ENCODE peak calls at places on chromosomes 6 and 20, in eight cellular contexts. One of them, this sample, is unnamed.

GRCh38 chr20:43444107-43444506 is 13.6 kb upstream of the SRSF6 start:
- DNase-seq in mucosa of descending colon: no peak
- DNase-seq in endothelial cell: no peak
- DNase-seq in cardiac fibroblast: no peak
- DNase-seq in GM13976: no peak
- DNase-seq in H1: no peak
- DNase-seq in MCF 10A: no peak
- DNase-seq in WTC11: no peak
- DNase-seq in this sample: no peak

GRCh38 chr6:116572162-116572561 is 858 bp downstream of the RWDD1 start:
- DNase-seq in mucosa of descending colon: peak
- DNase-seq in endothelial cell: no peak
- DNase-seq in cardiac fibroblast: peak
- DNase-seq in GM13976: no peak
- DNase-seq in H1: no peak
- DNase-seq in MCF 10A: peak
- DNase-seq in WTC11: no peak
- DNase-seq in this sample: no peak

GRCh38 chr6:108570518-108570917 is 9.8 kb downstream of the FOXO3 start:
- DNase-seq in mucosa of descending colon: no peak
- DNase-seq in endothelial cell: no peak
- DNase-seq in cardiac fibroblast: peak
- DNase-seq in GM13976: no peak
- DNase-seq in H1: no peak
- DNase-seq in MCF 10A: no peak
- DNase-seq in WTC11: no peak
- DNase-seq in this sample: no peak

GRCh38 chr20:3766832-3767433 is 620 bp downstream of the ADISSP start:
- DNase-seq in mucosa of descending colon: no peak
- DNase-seq in endothelial cell: no peak
- DNase-seq in cardiac fibroblast: no peak
- DNase-seq in GM13976: no peak
- DNase-seq in H1: no peak
- DNase-seq in MCF 10A: no peak
- DNase-seq in WTC11: no peak
- DNase-seq in this sample: no peak

GRCh38 chr20:362271-363254 is 15.7 kb downstream of the NRSN2 start:
- DNase-seq in mucosa of descending colon: peak
- DNase-seq in endothelial cell: no peak
- DNase-seq in cardiac fibroblast: peak
- DNase-seq in GM13976: peak
- DNase-seq in H1: no peak
- DNase-seq in MCF 10A: peak
- DNase-seq in WTC11: peak
- DNase-seq in this sample: no peak

GRCh38 chr6:95228636-95229035 is 348.7 kb upstream of the MANEA start:
- DNase-seq in mucosa of descending colon: no peak
- DNase-seq in endothelial cell: no peak
- DNase-seq in cardiac fibroblast: no peak
- DNase-seq in GM13976: no peak
- DNase-seq in H1: no peak
- DNase-seq in MCF 10A: no peak
- DNase-seq in WTC11: no peak
- DNase-seq in this sample: no peak

GRCh38 chr20:64001607-64002011 is 20.7 kb downstream of the PRPF6 start:
- DNase-seq in mucosa of descending colon: no peak
- DNase-seq in endothelial cell: no peak
- DNase-seq in cardiac fibroblast: no peak
- DNase-seq in GM13976: no peak
- DNase-seq in H1: no peak
- DNase-seq in MCF 10A: peak
- DNase-seq in WTC11: no peak
- DNase-seq in this sample: no peak

GRCh38 chr6:119423996-119424395 is 74.4 kb upstream of the MAN1A1 start:
- DNase-seq in mucosa of descending colon: no peak
- DNase-seq in endothelial cell: no peak
- DNase-seq in cardiac fibroblast: no peak
- DNase-seq in GM13976: no peak
- DNase-seq in H1: no peak
- DNase-seq in MCF 10A: no peak
- DNase-seq in WTC11: no peak
- DNase-seq in this sample: no peak

GRCh38 chr6:56906752-56907151 is 48.2 kb upstream of the BEND6 start:
- DNase-seq in mucosa of descending colon: no peak
- DNase-seq in endothelial cell: no peak
- DNase-seq in cardiac fibroblast: peak
- DNase-seq in GM13976: no peak
- DNase-seq in H1: no peak
- DNase-seq in MCF 10A: no peak
- DNase-seq in WTC11: no peak
- DNase-seq in this sample: no peak

GRCh38 chr6:35070111-35070510 is 71.0 kb downstream of the TCP11 start:
- DNase-seq in mucosa of descending colon: no peak
- DNase-seq in endothelial cell: no peak
- DNase-seq in cardiac fibroblast: no peak
- DNase-seq in GM13976: no peak
- DNase-seq in H1: no peak
- DNase-seq in MCF 10A: no peak
- DNase-seq in WTC11: no peak
- DNase-seq in this sample: no peak

GRCh38 chr6:111200823-111201134 is 113.5 kb downstream of the SLC16A10 start:
- DNase-seq in mucosa of descending colon: no peak
- DNase-seq in endothelial cell: no peak
- DNase-seq in cardiac fibroblast: no peak
- DNase-seq in GM13976: no peak
- DNase-seq in H1: no peak
- DNase-seq in MCF 10A: no peak
- DNase-seq in WTC11: no peak
- DNase-seq in this sample: no peak

GRCh38 chr6:866316-866715 is 173.4 kb upstream of the EXOC2 start:
- DNase-seq in mucosa of descending colon: no peak
- DNase-seq in endothelial cell: no peak
- DNase-seq in cardiac fibroblast: no peak
- DNase-seq in GM13976: no peak
- DNase-seq in H1: no peak
- DNase-seq in MCF 10A: no peak
- DNase-seq in WTC11: no peak
- DNase-seq in this sample: no peak

GRCh38 chr20:35611482-35611881 is 4.1 kb upstream of the SPAG4 start:
- DNase-seq in mucosa of descending colon: no peak
- DNase-seq in endothelial cell: no peak
- DNase-seq in cardiac fibroblast: no peak
- DNase-seq in GM13976: peak
- DNase-seq in H1: no peak
- DNase-seq in MCF 10A: no peak
- DNase-seq in WTC11: no peak
- DNase-seq in this sample: no peak

GRCh38 chr6:100257661-100258395 is 206.9 kb downstream of the SIM1 start:
- DNase-seq in mucosa of descending colon: no peak
- DNase-seq in endothelial cell: no peak
- DNase-seq in cardiac fibroblast: peak
- DNase-seq in GM13976: peak
- DNase-seq in H1: no peak
- DNase-seq in MCF 10A: peak
- DNase-seq in WTC11: no peak
- DNase-seq in this sample: no peak

GRCh38 chr20:47620808-47621805 is 119.4 kb downstream of the NCOA3 start:
- DNase-seq in mucosa of descending colon: no peak
- DNase-seq in endothelial cell: no peak
- DNase-seq in cardiac fibroblast: peak
- DNase-seq in GM13976: peak
- DNase-seq in H1: no peak
- DNase-seq in MCF 10A: peak
- DNase-seq in WTC11: no peak
- DNase-seq in this sample: no peak

GRCh38 chr6:77467038-77467437 is 3.7 kb upstream of the HTR1B start:
- DNase-seq in mucosa of descending colon: no peak
- DNase-seq in endothelial cell: no peak
- DNase-seq in cardiac fibroblast: no peak
- DNase-seq in GM13976: no peak
- DNase-seq in H1: no peak
- DNase-seq in MCF 10A: no peak
- DNase-seq in WTC11: no peak
- DNase-seq in this sample: no peak

GRCh38 chr6:136764522-136764993 is 27.7 kb downstream of the MAP3K5 start:
- DNase-seq in mucosa of descending colon: no peak
- DNase-seq in endothelial cell: no peak
- DNase-seq in cardiac fibroblast: no peak
- DNase-seq in GM13976: peak
- DNase-seq in H1: no peak
- DNase-seq in MCF 10A: no peak
- DNase-seq in WTC11: no peak
- DNase-seq in this sample: no peak

GRCh38 chr6:87901613-87902012 is 146.0 kb upstream of the SPACA1 start:
- DNase-seq in mucosa of descending colon: no peak
- DNase-seq in endothelial cell: no peak
- DNase-seq in cardiac fibroblast: no peak
- DNase-seq in GM13976: no peak
- DNase-seq in H1: no peak
- DNase-seq in MCF 10A: no peak
- DNase-seq in WTC11: no peak
- DNase-seq in this sample: no peak

DNA sequence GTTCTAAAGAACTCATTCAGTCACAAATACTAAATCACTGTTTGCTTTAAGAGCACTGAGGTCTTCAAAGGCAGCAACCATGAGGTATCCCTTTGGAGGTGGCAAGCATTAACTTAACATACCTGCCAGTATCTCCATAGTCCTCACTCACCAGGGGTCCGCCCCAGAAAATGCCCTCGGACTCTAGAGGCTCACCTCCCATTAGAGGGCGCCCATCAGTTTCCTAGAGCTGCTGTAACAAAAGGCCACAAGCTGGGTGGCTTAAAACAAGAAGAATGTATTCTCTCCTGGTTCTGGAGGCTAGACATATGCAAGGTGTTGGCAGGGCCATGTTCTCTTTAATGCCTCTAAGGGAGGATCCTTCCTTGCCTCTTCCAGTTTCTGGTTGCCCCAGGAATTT is 12.0 kb upstream of the RNGTT start:
- DNase-seq in mucosa of descending colon: no peak
- DNase-seq in endothelial cell: no peak
- DNase-seq in cardiac fibroblast: no peak
- DNase-seq in GM13976: no peak
- DNase-seq in H1: no peak
- DNase-seq in MCF 10A: no peak
- DNase-seq in WTC11: peak
- DNase-seq in this sample: no peak
- TF ChIP-seq CTCF in mucosa of descending colon: no peak
- TF ChIP-seq CTCF in endothelial cell: no peak
- TF ChIP-seq CTCF in cardiac fibroblast: no peak
- TF ChIP-seq CTCF in GM13976: no peak
- TF ChIP-seq CTCF in H1: no peak
- TF ChIP-seq CTCF in MCF 10A: no peak
- TF ChIP-seq CTCF in WTC11: no peak
- TF ChIP-seq CTCF in this sample: no peak

DNA sequence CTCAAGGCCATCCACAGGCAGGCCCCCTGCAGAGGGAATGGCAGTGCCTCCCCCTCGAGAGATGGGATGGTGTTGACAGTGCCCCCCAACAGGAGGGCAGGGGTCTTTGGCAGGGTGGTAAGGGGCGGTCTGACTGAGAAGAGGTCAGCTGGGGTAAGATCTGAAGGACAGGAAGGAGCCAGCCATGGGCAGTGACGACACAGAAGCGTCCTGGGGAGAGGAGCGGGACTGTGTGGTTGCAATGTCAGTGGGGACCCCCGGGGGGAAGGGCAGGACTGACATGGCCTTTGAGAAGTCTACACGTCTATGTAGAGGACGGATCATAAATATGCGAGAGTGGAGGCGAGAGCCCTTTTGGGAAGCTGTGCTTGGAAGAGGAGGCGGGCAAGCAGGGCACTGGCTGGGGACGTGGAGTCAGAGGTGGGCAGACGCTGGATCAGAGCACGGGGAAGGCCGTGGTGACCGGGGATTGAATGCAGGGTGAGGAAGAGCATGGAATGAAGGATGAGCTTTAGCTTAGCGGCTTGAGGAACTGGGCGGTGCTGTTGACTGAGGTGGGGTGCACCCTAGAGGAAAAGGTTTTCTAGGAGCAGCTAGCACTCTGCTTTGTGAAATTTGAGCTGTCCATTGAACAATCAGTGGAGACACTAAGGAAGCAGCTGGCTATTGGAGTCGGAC is 82.4 kb upstream of the AGPAT4 start:
- DNase-seq in mucosa of descending colon: no peak
- DNase-seq in endothelial cell: no peak
- DNase-seq in cardiac fibroblast: no peak
- DNase-seq in GM13976: no peak
- DNase-seq in H1: no peak
- DNase-seq in MCF 10A: no peak
- DNase-seq in WTC11: no peak
- DNase-seq in this sample: no peak
- TF ChIP-seq CTCF in mucosa of descending colon: no peak
- TF ChIP-seq CTCF in endothelial cell: no peak
- TF ChIP-seq CTCF in cardiac fibroblast: no peak
- TF ChIP-seq CTCF in GM13976: no peak
- TF ChIP-seq CTCF in H1: no peak
- TF ChIP-seq CTCF in MCF 10A: no peak
- TF ChIP-seq CTCF in WTC11: no peak
- TF ChIP-seq CTCF in this sample: no peak

DNA sequence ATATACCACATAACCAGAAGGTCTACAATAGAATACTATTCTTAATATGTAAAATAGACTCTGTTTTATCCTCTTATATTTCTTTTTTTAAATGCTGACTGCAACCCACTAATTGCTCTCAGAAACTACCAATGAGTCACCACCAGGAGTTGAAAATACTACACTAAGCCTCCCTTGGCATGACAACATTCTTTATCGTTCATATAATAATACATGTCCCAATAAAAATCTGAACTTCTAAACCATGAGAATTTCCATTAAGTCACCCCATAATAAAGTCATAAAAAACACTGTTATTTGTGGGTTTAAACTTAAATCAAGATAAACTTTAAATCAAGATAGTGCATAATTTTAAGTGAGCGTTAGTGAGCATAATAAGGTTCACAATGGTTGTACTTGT is 4.2 kb downstream of the HACE1 start:
- DNase-seq in mucosa of descending colon: no peak
- DNase-seq in endothelial cell: no peak
- DNase-seq in cardiac fibroblast: peak
- DNase-seq in GM13976: no peak
- DNase-seq in H1: no peak
- DNase-seq in MCF 10A: peak
- DNase-seq in WTC11: no peak
- DNase-seq in this sample: no peak
- TF ChIP-seq CTCF in mucosa of descending colon: no peak
- TF ChIP-seq CTCF in endothelial cell: no peak
- TF ChIP-seq CTCF in cardiac fibroblast: no peak
- TF ChIP-seq CTCF in GM13976: no peak
- TF ChIP-seq CTCF in H1: no peak
- TF ChIP-seq CTCF in MCF 10A: no peak
- TF ChIP-seq CTCF in WTC11: no peak
- TF ChIP-seq CTCF in this sample: no peak

DNA sequence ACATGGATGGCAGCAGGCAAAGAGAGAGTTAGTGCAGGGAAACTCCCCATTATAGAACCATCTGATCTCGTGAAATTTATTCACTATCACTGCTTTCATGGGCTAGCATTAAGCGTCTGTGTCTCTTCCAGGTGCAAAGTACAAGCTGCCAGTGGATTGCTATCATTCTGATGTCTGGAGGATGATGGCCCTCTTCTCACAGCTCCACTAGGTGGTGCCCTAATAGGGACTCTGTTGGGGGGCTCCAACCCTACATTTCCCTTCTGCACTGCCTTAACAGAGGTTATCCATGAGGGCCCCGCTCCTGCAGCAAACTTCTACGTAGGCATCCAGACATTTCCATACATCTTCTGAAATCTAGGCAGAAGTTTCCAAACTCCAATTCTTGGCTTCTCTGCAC is 347.8 kb upstream of the HS3ST5 start:
- DNase-seq in mucosa of descending colon: no peak
- DNase-seq in endothelial cell: no peak
- DNase-seq in cardiac fibroblast: no peak
- DNase-seq in GM13976: no peak
- DNase-seq in H1: no peak
- DNase-seq in MCF 10A: no peak
- DNase-seq in WTC11: peak
- DNase-seq in this sample: no peak
- TF ChIP-seq CTCF in mucosa of descending colon: no peak
- TF ChIP-seq CTCF in endothelial cell: no peak
- TF ChIP-seq CTCF in cardiac fibroblast: no peak
- TF ChIP-seq CTCF in GM13976: no peak
- TF ChIP-seq CTCF in H1: peak
- TF ChIP-seq CTCF in MCF 10A: no peak
- TF ChIP-seq CTCF in WTC11: no peak
- TF ChIP-seq CTCF in this sample: no peak

This sample was measured in D721Med.